ENCODE peak calls at places on chromosomes 3 and 15, in four cellular contexts. One of them, this sample, is unnamed.

GRCh38 chr3:13372126-13372525 is 48.0 kb downstream of the NUP210 start:
- DNase-seq in psoas muscle: no peak
- DNase-seq in GM23338: no peak
- DNase-seq in PC-3: no peak
- DNase-seq in this sample: no peak

GRCh38 chr3:101204246-101204645 is 116.1 kb downstream of the IMPG2 start:
- DNase-seq in psoas muscle: no peak
- DNase-seq in GM23338: no peak
- DNase-seq in PC-3: no peak
- DNase-seq in this sample: no peak

GRCh38 chr3:154324919-154325318 is 632 bp upstream of the DHX36 start:
- DNase-seq in psoas muscle: no peak
- DNase-seq in GM23338: no peak
- DNase-seq in PC-3: no peak
- DNase-seq in this sample: no peak

GRCh38 chr15:76006136-76006778 is 6.0 kb downstream of the NRG4 start:
- DNase-seq in psoas muscle: no peak
- DNase-seq in GM23338: no peak
- DNase-seq in PC-3: peak; percentile 10
- DNase-seq in this sample: no peak

GRCh38 chr3:104425416-104425815 is 941.3 kb upstream of the ALCAM start:
- DNase-seq in psoas muscle: no peak
- DNase-seq in GM23338: no peak
- DNase-seq in PC-3: no peak
- DNase-seq in this sample: no peak

GRCh38 chr3:184733181-184733580 is 21.3 kb upstream of the MAGEF1 start:
- DNase-seq in psoas muscle: no peak
- DNase-seq in GM23338: no peak
- DNase-seq in PC-3: peak; percentile 55
- DNase-seq in this sample: peak; percentile 38

GRCh38 chr3:15557511-15557946 is 36.0 kb upstream of the COLQ start:
- DNase-seq in psoas muscle: no peak
- DNase-seq in GM23338: peak; percentile 82
- DNase-seq in PC-3: peak; percentile 94
- DNase-seq in this sample: peak; percentile 80

GRCh38 chr3:42732829-42733459 is 30.3 kb upstream of the HHATL start:
- DNase-seq in psoas muscle: no peak
- DNase-seq in GM23338: peak; percentile 16
- DNase-seq in PC-3: peak; percentile 7
- DNase-seq in this sample: peak; percentile 68

GRCh38 chr3:178479860-178480259 is 56.4 kb upstream of the KCNMB2 start:
- DNase-seq in psoas muscle: no peak
- DNase-seq in GM23338: peak; percentile 13
- DNase-seq in PC-3: no peak
- DNase-seq in this sample: no peak

GRCh38 chr15:90132437-90132836 is 30.2 kb upstream of the IDH2 start:
- DNase-seq in psoas muscle: no peak
- DNase-seq in GM23338: no peak
- DNase-seq in PC-3: no peak
- DNase-seq in this sample: no peak

GRCh38 chr15:90681480-90681879 is 35.7 kb upstream of the BLM start:
- DNase-seq in psoas muscle: no peak
- DNase-seq in GM23338: no peak
- DNase-seq in PC-3: peak; percentile 69
- DNase-seq in this sample: no peak

GRCh38 chr3:107848516-107848915 is 242.3 kb downstream of the CD47 start:
- DNase-seq in psoas muscle: no peak
- DNase-seq in GM23338: no peak
- DNase-seq in PC-3: no peak
- DNase-seq in this sample: no peak

GRCh38 chr3:125647318-125648014 is 52.2 kb upstream of the OSBPL11 start:
- DNase-seq in psoas muscle: no peak
- DNase-seq in GM23338: peak; percentile 30
- DNase-seq in PC-3: peak; percentile 45
- DNase-seq in this sample: peak; percentile 71

GRCh38 chr3:71723452-71724170 is 1.6 kb downstream of the EIF4E3 start:
- DNase-seq in psoas muscle: no peak
- DNase-seq in GM23338: no peak
- DNase-seq in PC-3: no peak
- DNase-seq in this sample: no peak

GRCh38 chr3:22269827-22270226 is 518.8 kb upstream of the ZNF385D start:
- DNase-seq in psoas muscle: no peak
- DNase-seq in GM23338: no peak
- DNase-seq in PC-3: peak; percentile 35
- DNase-seq in this sample: no peak

GRCh38 chr15:25903024-25903581 is 40.0 kb upstream of the ATP10A start:
- DNase-seq in psoas muscle: peak; percentile 53
- DNase-seq in GM23338: no peak
- DNase-seq in PC-3: peak; percentile 80
- DNase-seq in this sample: peak; percentile 59

GRCh38 chr15:63436872-63437375 is 55.3 kb upstream of the CA12 start:
- DNase-seq in psoas muscle: peak; percentile 90
- DNase-seq in GM23338: peak; percentile 56
- DNase-seq in PC-3: peak; percentile 34
- DNase-seq in this sample: peak; percentile 66

GRCh38 chr15:75431682-75432081 is 19.8 kb downstream of the SIN3A start:
- DNase-seq in psoas muscle: no peak
- DNase-seq in GM23338: peak; percentile 3
- DNase-seq in PC-3: no peak
- DNase-seq in this sample: no peak

GRCh38 chr15:99408236-99409096 is 157.2 kb downstream of the LRRC28 start:
- DNase-seq in psoas muscle: no peak
- DNase-seq in GM23338: no peak
- DNase-seq in PC-3: no peak
- DNase-seq in this sample: no peak

GRCh38 chr3:177144922-177145321 is 52.4 kb downstream of the TBL1XR1 start:
- DNase-seq in psoas muscle: no peak
- DNase-seq in GM23338: no peak
- DNase-seq in PC-3: peak; percentile 38
- DNase-seq in this sample: no peak

GRCh38 chr3:111210003-111210699 is 138.5 kb downstream of the NECTIN3 start:
- DNase-seq in psoas muscle: no peak
- DNase-seq in GM23338: peak; percentile 5
- DNase-seq in PC-3: peak; percentile 62
- DNase-seq in this sample: no peak

GRCh38 chr3:152461460-152461859 is 192.7 kb downstream of the MBNL1 start:
- DNase-seq in psoas muscle: no peak
- DNase-seq in GM23338: no peak
- DNase-seq in PC-3: no peak
- DNase-seq in this sample: no peak

GRCh38 chr3:159786489-159787181 is 202.0 kb upstream of the IL12A start:
- DNase-seq in psoas muscle: no peak
- DNase-seq in GM23338: no peak
- DNase-seq in PC-3: no peak
- DNase-seq in this sample: no peak

GRCh38 chr3:104273046-104273649 is 1093.6 kb upstream of the ALCAM start:
- DNase-seq in psoas muscle: no peak
- DNase-seq in GM23338: peak; percentile 74
- DNase-seq in PC-3: peak; percentile 69
- DNase-seq in this sample: no peak

GRCh38 chr3:184685646-184686045 is 26.2 kb downstream of the MAGEF1 start:
- DNase-seq in psoas muscle: no peak
- DNase-seq in GM23338: peak; percentile 53
- DNase-seq in PC-3: no peak
- DNase-seq in this sample: peak; percentile 82

GRCh38 chr3:113104746-113105479 is 106.4 kb upstream of the BOC start:
- DNase-seq in psoas muscle: no peak
- DNase-seq in GM23338: peak; percentile 21
- DNase-seq in PC-3: no peak
- DNase-seq in this sample: peak; percentile 61

GRCh38 chr15:75680007-75680789 is 32.5 kb downstream of the CSPG4 start:
- DNase-seq in psoas muscle: no peak
- DNase-seq in GM23338: peak; percentile 60
- DNase-seq in PC-3: no peak
- DNase-seq in this sample: no peak

GRCh38 chr3:16800361-16800760 is 84.4 kb upstream of the PLCL2 start:
- DNase-seq in psoas muscle: no peak
- DNase-seq in GM23338: no peak
- DNase-seq in PC-3: no peak
- DNase-seq in this sample: no peak

GRCh38 chr3:21105784-21106183 is 645.2 kb downstream of the ZNF385D start:
- DNase-seq in psoas muscle: no peak
- DNase-seq in GM23338: no peak
- DNase-seq in PC-3: no peak
- DNase-seq in this sample: no peak

GRCh38 chr3:69179740-69180372 is 57.5 kb upstream of the LMOD3 start:
- DNase-seq in psoas muscle: no peak
- DNase-seq in GM23338: no peak
- DNase-seq in PC-3: no peak
- DNase-seq in this sample: no peak

GRCh38 chr3:176439729-176440128 is 757.6 kb downstream of the TBL1XR1 start:
- DNase-seq in psoas muscle: no peak
- DNase-seq in GM23338: no peak
- DNase-seq in PC-3: no peak
- DNase-seq in this sample: no peak

GRCh38 chr3:149610351-149611105 is 47.3 kb downstream of the WWTR1 start:
- DNase-seq in psoas muscle: no peak
- DNase-seq in GM23338: no peak
- DNase-seq in PC-3: no peak
- DNase-seq in this sample: no peak

GRCh38 chr15:62932436-62932835 is 110.1 kb upstream of the TPM1 start:
- DNase-seq in psoas muscle: no peak
- DNase-seq in GM23338: no peak
- DNase-seq in PC-3: no peak
- DNase-seq in this sample: no peak

GRCh38 chr15:58471341-58471740 is 39.5 kb downstream of the LIPC start:
- DNase-seq in psoas muscle: no peak
- DNase-seq in GM23338: no peak
- DNase-seq in PC-3: no peak
- DNase-seq in this sample: no peak

GRCh38 chr3:192090586-192090985 is 629.6 kb downstream of the PYDC2 start:
- DNase-seq in psoas muscle: no peak
- DNase-seq in GM23338: peak; percentile 61
- DNase-seq in PC-3: peak; percentile 13
- DNase-seq in this sample: peak; percentile 60

GRCh38 chr3:35739964-35740527 is 100.7 kb downstream of the ARPP21 start:
- DNase-seq in psoas muscle: no peak
- DNase-seq in GM23338: no peak
- DNase-seq in PC-3: no peak
- DNase-seq in this sample: no peak

GRCh38 chr3:138594150-138594934 is at the start of gene CEP70:
- DNase-seq in psoas muscle: peak; percentile 96
- DNase-seq in GM23338: peak; percentile 98
- DNase-seq in PC-3: peak; percentile 93
- DNase-seq in this sample: peak; percentile 99

GRCh38 chr15:93219859-93220258 is 130.8 kb upstream of the RGMA start:
- DNase-seq in psoas muscle: no peak
- DNase-seq in GM23338: no peak
- DNase-seq in PC-3: no peak
- DNase-seq in this sample: no peak

GRCh38 chr3:127426444-127427168 is 138.8 kb upstream of the PRR20G start:
- DNase-seq in psoas muscle: no peak
- DNase-seq in GM23338: no peak
- DNase-seq in PC-3: no peak
- DNase-seq in this sample: peak; percentile 46

GRCh38 chr3:195271859-195272243 is 892 bp upstream of the XXYLT1 start:
- DNase-seq in psoas muscle: no peak
- DNase-seq in GM23338: no peak
- DNase-seq in PC-3: no peak
- DNase-seq in this sample: no peak
- TF ChIP-seq CTCF in psoas muscle: no peak
- TF ChIP-seq CTCF in GM23338: no peak
- TF ChIP-seq CTCF in PC-3: peak; percentile 21
- TF ChIP-seq CTCF in this sample: no peak

GRCh38 chr3:65233561-65233960 is 545.8 kb upstream of the ADAMTS9 start:
- DNase-seq in psoas muscle: no peak
- DNase-seq in GM23338: no peak
- DNase-seq in PC-3: no peak
- DNase-seq in this sample: no peak
- H3K4me1 ChIP-seq in psoas muscle: no peaks in the 10 kb centered on the region
- H3K4me1 ChIP-seq in GM23338: no peaks in the 10 kb centered on the region
- H3K4me1 ChIP-seq in PC-3: no peaks in the 10 kb centered on the region
- H3K4me1 ChIP-seq in this sample: no peaks in the 10 kb centered on the region

GRCh38 chr15:44468713-44469385 is 41.4 kb downstream of the CTDSPL2 start:
- DNase-seq in psoas muscle: no peak
- DNase-seq in GM23338: no peak
- DNase-seq in PC-3: peak; percentile 58
- DNase-seq in this sample: no peak

DNA sequence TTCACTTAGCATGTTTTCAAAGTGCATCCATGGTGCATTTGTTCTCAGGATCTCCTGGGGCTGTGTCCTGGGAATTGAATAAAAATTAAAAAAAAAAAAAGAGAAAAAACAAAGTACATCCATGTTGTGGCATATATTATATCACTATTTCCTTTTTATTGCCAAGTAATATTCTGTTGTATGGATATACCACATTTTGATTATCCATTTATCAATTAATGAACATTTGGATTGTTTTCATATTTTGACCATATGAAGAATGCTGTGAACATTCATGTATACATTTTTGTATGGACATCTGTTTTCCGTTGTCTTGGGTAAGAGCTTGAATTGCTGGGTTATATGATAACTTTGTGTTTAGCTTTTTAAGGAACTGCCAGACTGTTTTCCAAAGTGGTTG is 44.5 kb downstream of the CTDSPL2 start:
- DNase-seq in psoas muscle: no peak
- DNase-seq in GM23338: no peak
- DNase-seq in PC-3: no peak
- DNase-seq in this sample: no peak
- H3K4me3 ChIP-seq in psoas muscle: no peak overlapping the region
- H3K4me3 ChIP-seq in GM23338: no peak overlapping the region
- H3K4me3 ChIP-seq in PC-3: no peak overlapping the region
- H3K4me3 ChIP-seq in this sample: no peak overlapping the region

DNA sequence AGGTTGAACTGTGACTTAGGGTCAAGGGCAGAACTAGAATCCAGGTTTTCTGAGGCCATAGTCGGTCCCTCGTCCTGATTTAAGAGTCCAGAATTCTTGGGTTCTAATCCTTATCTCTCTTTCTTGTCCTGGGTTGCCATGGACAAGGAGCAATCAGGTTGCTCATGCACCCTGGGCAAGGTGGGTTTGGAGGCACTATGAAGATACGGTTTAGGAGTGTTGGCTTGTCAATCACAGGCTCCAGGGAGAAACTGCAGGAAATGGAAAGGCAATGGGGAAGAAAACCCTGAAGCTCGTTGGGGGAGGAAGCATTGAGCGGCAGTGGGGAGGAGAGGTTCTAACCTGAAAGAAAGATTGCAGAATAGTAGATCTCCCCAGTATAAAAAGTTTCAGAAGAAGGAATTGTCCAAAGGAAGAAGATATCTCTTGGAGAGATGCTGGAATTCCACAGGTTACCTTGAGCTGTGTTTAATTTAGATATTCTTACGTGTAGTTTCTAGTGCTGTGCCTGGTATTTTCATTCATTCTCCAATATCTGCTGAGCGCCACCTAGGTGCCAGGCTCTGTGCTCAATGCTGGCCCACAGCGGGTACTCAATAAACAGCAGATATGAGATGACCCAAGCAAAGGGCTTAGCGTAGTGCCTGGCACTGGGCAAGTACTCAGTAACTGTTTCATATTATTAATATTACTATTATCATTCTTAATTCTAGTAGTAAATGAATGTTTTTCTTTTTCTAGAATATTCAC is 2.0 kb downstream of the ACAN start:
- DNase-seq in psoas muscle: no peak
- DNase-seq in GM23338: no peak
- DNase-seq in PC-3: no peak
- DNase-seq in this sample: no peak
- TF ChIP-seq CTCF in psoas muscle: no peak
- TF ChIP-seq CTCF in GM23338: peak; percentile 30
- TF ChIP-seq CTCF in PC-3: peak; percentile 26
- TF ChIP-seq CTCF in this sample: peak; percentile 33